ENCODE peak calls at places on chromosomes 12 and 14, in ten cellular contexts. H, G, N, Y, T, O, Z, X, I and L are unnamed samples.

GRCh38 chr12:546265-546919 is 86.7 kb downstream of the B4GALNT3 start:
- DNase-seq in H (no peak), G (no peak), N (no peak), Y (no peak), T (no peak), O (no peak), Z (no peak), X (no peak), I (peak; percentile 38), L (no peak)

GRCh38 chr14:81927069-81927468 is 393.4 kb upstream of the SEL1L start:
- DNase-seq in H (no peak), G (no peak), N (no peak), Y (peak; percentile 14), T (no peak), O (no peak), Z (no peak), X (peak; percentile 40), I (peak; percentile 73), L (no peak)

GRCh38 chr12:32159381-32159780 is 52.7 kb downstream of the BICD1 start:
- DNase-seq in H (no peak), G (no peak), N (no peak), Y (no peak), T (no peak), O (no peak), Z (no peak), X (no peak), I (no peak), L (no peak)

GRCh38 chr12:12671850-12672660 is 23.9 kb downstream of the GPR19 start:
- DNase-seq in H (no peak), G (no peak), N (no peak), Y (no peak), T (no peak), O (no peak), Z (no peak), X (no peak), I (no peak), L (no peak)

GRCh38 chr12:80271770-80272169 is 172.3 kb upstream of the PTPRQ start:
- DNase-seq in H (no peak), G (no peak), N (no peak), Y (no peak), T (no peak), O (no peak), Z (no peak), X (no peak), I (no peak), L (no peak)

GRCh38 chr12:119154435-119154818 is 24.3 kb upstream of the HSPB8 start:
- DNase-seq in H (no peak), G (no peak), N (no peak), Y (no peak), T (no peak), O (no peak), Z (no peak), X (peak; percentile 63), I (peak; percentile 97), L (no peak)

GRCh38 chr14:30417121-30417520 is 141.8 kb upstream of the G2E3 start:
- DNase-seq in H (no peak), G (no peak), N (no peak), Y (no peak), T (no peak), O (no peak), Z (no peak), X (no peak), I (no peak), L (no peak)

GRCh38 chr14:59997496-59997895 is 77.6 kb downstream of the LRRC9 start:
- DNase-seq in H (no peak), G (no peak), N (no peak), Y (no peak), T (no peak), O (peak; percentile 8), Z (no peak), X (no peak), I (no peak), L (no peak)

GRCh38 chr14:102888748-102889147 is 33.7 kb upstream of the AMN start:
- DNase-seq in H (no peak), G (no peak), N (no peak), Y (no peak), T (no peak), O (no peak), Z (no peak), X (no peak), I (no peak), L (no peak)

GRCh38 chr12:14554281-14555008 is 13.2 kb downstream of the PLBD1 start:
- DNase-seq in H (peak; percentile 88), G (peak; percentile 36), N (peak; percentile 87), Y (no peak), T (no peak), O (peak; percentile 64), Z (peak; percentile 92), X (peak; percentile 78), I (no peak), L (no peak)

GRCh38 chr14:71714225-71714624 is 218.0 kb upstream of the RGS6 start:
- DNase-seq in H (no peak), G (no peak), N (no peak), Y (no peak), T (no peak), O (no peak), Z (no peak), X (no peak), I (no peak), L (no peak)

DNA sequence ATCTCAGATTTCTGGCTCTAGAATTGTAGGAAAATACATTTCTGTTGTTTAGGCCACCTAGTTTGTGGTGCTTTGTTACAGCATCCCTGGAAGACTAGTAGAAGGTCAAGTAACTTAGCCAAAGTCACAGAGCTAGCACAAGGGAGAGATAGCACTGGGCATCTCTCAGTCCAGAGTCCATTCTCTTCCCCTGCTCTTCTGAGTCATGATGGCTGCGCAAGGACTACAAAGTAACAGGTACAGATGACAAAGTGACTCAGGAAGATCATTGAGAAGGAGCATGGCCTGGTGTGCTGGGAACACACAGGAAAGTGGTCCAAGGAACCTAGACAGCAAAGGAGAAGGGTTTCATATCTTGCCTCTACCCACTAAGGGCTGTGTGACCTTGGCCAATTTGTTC is 19.3 kb downstream of the SLC17A8 start:
- DNase-seq in H (no peak), G (no peak), N (no peak), Y (no peak), T (no peak), O (no peak), Z (no peak), X (peak; percentile 30), I (no peak), L (no peak)
- H3K4me1 ChIP-seq in H (peaks cover 6% of the 10 kb centered on the region), G (no peaks in the 10 kb centered on the region), N (peaks cover 13% of the 10 kb centered on the region), Y (no peaks in the 10 kb centered on the region), T (no peaks in the 10 kb centered on the region), O (no peaks in the 10 kb centered on the region), Z (no peaks in the 10 kb centered on the region), X (no peaks in the 10 kb centered on the region), I (peaks cover 33% of the 10 kb centered on the region), L (no peaks in the 10 kb centered on the region)

GRCh38 chr12:93805736-93806141 is 128.6 kb downstream of the CRADD start:
- DNase-seq in H (no peak), G (no peak), N (no peak), Y (no peak), T (peak; percentile 21), O (no peak), Z (no peak), X (no peak), I (no peak), L (no peak)
- TF ChIP-seq CTCF in H (no peak), G (no peak), N (no peak), Y (no peak), T (no peak), O (no peak), Z (no peak), X (no peak), I (no peak), L (no peak)

GRCh38 chr12:6236641-6236940 is 36.4 kb downstream of the CD9 start:
- DNase-seq in H (no peak), G (no peak), N (peak; percentile 56), Y (no peak), T (no peak), O (no peak), Z (no peak), X (no peak), I (no peak), L (no peak)

GRCh38 chr12:6235906-6236640 is 35.9 kb downstream of the CD9 start:
- DNase-seq in H (no peak), G (no peak), N (peak; percentile 53), Y (no peak), T (no peak), O (no peak), Z (no peak), X (no peak), I (no peak), L (no peak)

GRCh38 chr12:6237830-6238229 is 37.6 kb downstream of the CD9 start:
- DNase-seq in H (no peak), G (no peak), N (no peak), Y (no peak), T (no peak), O (no peak), Z (no peak), X (no peak), I (no peak), L (no peak)

GRCh38 chr12:6241495-6241894 is 41.3 kb downstream of the CD9 start:
- DNase-seq in H (peak; percentile 78), G (peak; percentile 55), N (no peak), Y (no peak), T (peak; percentile 74), O (peak; percentile 53), Z (peak; percentile 77), X (no peak), I (no peak), L (no peak)

DNA sequence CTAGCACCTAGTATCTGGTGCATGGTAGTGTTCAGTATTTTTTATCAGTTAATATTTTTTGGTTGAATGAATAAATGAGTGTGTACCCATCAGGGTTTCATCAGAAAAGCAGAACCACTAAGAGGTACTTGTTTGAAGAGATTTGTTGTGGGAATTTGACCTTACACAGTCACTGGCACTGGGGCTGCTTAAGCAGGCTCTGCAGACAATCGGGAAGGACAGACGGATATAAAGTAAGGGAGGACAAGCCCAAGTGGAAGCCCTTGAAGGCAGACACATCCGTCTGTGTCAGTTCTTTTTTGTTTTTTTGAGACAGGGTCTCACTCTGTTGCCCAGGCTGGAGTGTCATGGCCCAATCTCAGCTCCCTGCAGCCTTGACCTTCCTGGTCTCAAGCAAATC is 38.7 kb downstream of the CD9 start:
- DNase-seq in H (no peak), G (no peak), N (no peak), Y (no peak), T (no peak), O (no peak), Z (no peak), X (no peak), I (no peak), L (no peak)
- H3K4me1 ChIP-seq in H (peaks cover 35% of the 10 kb centered on the region), G (no peaks in the 10 kb centered on the region), N (peaks cover 38% of the 10 kb centered on the region), Y (peaks cover 20% of the 10 kb centered on the region), T (peaks cover 24% of the 10 kb centered on the region), O (peaks cover 10% of the 10 kb centered on the region), Z (peaks cover 12% of the 10 kb centered on the region), X (peaks cover 17% of the 10 kb centered on the region), I (no peaks in the 10 kb centered on the region), L (no peaks in the 10 kb centered on the region)

DNA sequence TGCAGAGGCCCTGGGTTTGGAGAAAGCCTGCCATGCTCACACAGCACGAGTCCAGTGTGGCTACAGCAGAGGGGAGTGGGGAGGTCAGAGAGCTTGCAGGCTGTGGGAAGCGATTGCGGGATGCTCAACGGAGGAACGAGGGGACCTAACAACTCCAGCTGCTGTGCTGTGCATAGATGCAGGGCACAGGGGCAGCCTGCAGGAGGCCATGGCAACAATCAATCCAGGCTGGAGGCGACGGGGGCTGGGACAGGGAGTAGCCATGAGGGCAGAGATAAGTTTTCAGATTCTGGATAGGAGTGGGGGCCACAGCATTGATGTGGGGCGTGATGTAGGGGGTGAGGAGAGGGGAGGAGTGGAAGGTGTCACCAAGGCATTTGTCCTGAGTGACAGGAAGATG is 20.6 kb downstream of the FAIM2 start:
- DNase-seq in H (no peak), G (no peak), N (peak; percentile 24), Y (no peak), T (no peak), O (no peak), Z (no peak), X (no peak), I (peak; percentile 58), L (no peak)
- TF ChIP-seq CTCF in H (no peak), G (no peak), N (no peak), Y (no peak), T (no peak), O (no peak), Z (no peak), X (no peak), I (peak; percentile 9), L (no peak)